ENCODE peak calls at places on chromosomes 4 and X, in eight cellular contexts. U, Q, J, G, L, Y, V and O are unnamed samples.

GRCh38 chr4:147289181-147289580 is 191.7 kb upstream of the EDNRA start:
- DNase-seq in U (no peak), Q (no peak), J (no peak), G (no peak), L (no peak), Y (no peak), V (no peak), O (no peak)

GRCh38 chrX:43677993-43678392 is 21.9 kb downstream of the MAOA start:
- DNase-seq in U (no peak), Q (no peak), J (no peak), G (no peak), L (no peak), Y (no peak), V (no peak), O (no peak)

GRCh38 chrX:9622128-9622527 is 143.5 kb downstream of the GPR143 start:
- DNase-seq in U (no peak), Q (no peak), J (no peak), G (no peak), L (no peak), Y (no peak), V (no peak), O (no peak)

GRCh38 chrX:42732506-42732905 is 45.5 kb downstream of the PPP1R2C start:
- DNase-seq in U (no peak), Q (no peak), J (no peak), G (no peak), L (no peak), Y (no peak), V (no peak), O (no peak)

GRCh38 chrX:40420899-40421729 is 159.7 kb upstream of the ATP6AP2 start:
- DNase-seq in U (no peak), Q (no peak), J (no peak), G (peak; percentile 63), L (no peak), Y (peak; percentile 13), V (no peak), O (no peak)

GRCh38 chrX:39247536-39247935 is 446.3 kb downstream of the MID1IP1 start:
- DNase-seq in U (no peak), Q (no peak), J (no peak), G (no peak), L (no peak), Y (no peak), V (no peak), O (no peak)

GRCh38 chr4:159366966-159367365 is 264.1 kb downstream of the RAPGEF2 start:
- DNase-seq in U (no peak), Q (no peak), J (no peak), G (no peak), L (no peak), Y (peak; percentile 67), V (peak; percentile 23), O (no peak)

GRCh38 chr4:120693817-120694216 is 228.7 kb downstream of the PRDM5 start:
- DNase-seq in U (no peak), Q (no peak), J (no peak), G (no peak), L (no peak), Y (no peak), V (no peak), O (no peak)

GRCh38 chr4:16122784-16123183 is 39.0 kb upstream of the PROM1 start:
- DNase-seq in U (no peak), Q (no peak), J (no peak), G (no peak), L (no peak), Y (no peak), V (no peak), O (no peak)

GRCh38 chrX:71475906-71476305 is 57.0 kb upstream of the OGT start:
- DNase-seq in U (no peak), Q (no peak), J (no peak), G (no peak), L (no peak), Y (no peak), V (no peak), O (no peak)

GRCh38 chr4:139027771-139028170 is 12.2 kb downstream of the NOCT start:
- DNase-seq in U (no peak), Q (no peak), J (no peak), G (no peak), L (no peak), Y (no peak), V (peak; percentile 34), O (no peak)

GRCh38 chr4:29653221-29653620 is 1066.9 kb upstream of the PCDH7 start:
- DNase-seq in U (no peak), Q (no peak), J (no peak), G (no peak), L (no peak), Y (no peak), V (no peak), O (no peak)

GRCh38 chr4:74618659-74619058 is 173.7 kb downstream of the AREG start:
- DNase-seq in U (no peak), Q (no peak), J (no peak), G (no peak), L (no peak), Y (no peak), V (peak; percentile 80), O (no peak)

GRCh38 chrX:47608130-47608810 is 11.4 kb downstream of the SYN1 start:
- DNase-seq in U (peak; percentile 48), Q (no peak), J (no peak), G (no peak), L (no peak), Y (no peak), V (no peak), O (peak; percentile 73)

GRCh38 chrX:22652596-22652995 is 347.2 kb upstream of the DDX53 start:
- DNase-seq in U (no peak), Q (no peak), J (no peak), G (no peak), L (peak; percentile 23), Y (peak; percentile 8), V (no peak), O (no peak)

GRCh38 chrX:17584248-17584681 is 153.0 kb upstream of the SCML1 start:
- DNase-seq in U (no peak), Q (no peak), J (no peak), G (no peak), L (no peak), Y (no peak), V (no peak), O (no peak)

GRCh38 chrX:18702362-18703195 is 4.9 kb upstream of the PPEF1 start:
- DNase-seq in U (no peak), Q (no peak), J (no peak), G (no peak), L (no peak), Y (no peak), V (peak; percentile 67), O (no peak)

GRCh38 chr4:157984285-157984911 is 188.4 kb downstream of the GASK1B start:
- DNase-seq in U (no peak), Q (no peak), J (no peak), G (no peak), L (no peak), Y (no peak), V (no peak), O (no peak)

GRCh38 chrX:21674430-21675186 is 16.5 kb upstream of the KLHL34 start:
- DNase-seq in U (no peak), Q (no peak), J (no peak), G (no peak), L (no peak), Y (no peak), V (no peak), O (no peak)

GRCh38 chr4:521636-522330 is 22.8 kb downstream of the PIGG start:
- DNase-seq in U (no peak), Q (no peak), J (no peak), G (no peak), L (no peak), Y (no peak), V (no peak), O (no peak)
- H3K36me3 ChIP-seq in U (peaks cover 57% of the 10 kb centered on the region), Q (peaks cover 42% of the 10 kb centered on the region), J (peaks cover 3% of the 10 kb centered on the region), G (peaks cover 23% of the 10 kb centered on the region), L (peaks cover 14% of the 10 kb centered on the region), Y (peaks cover 59% of the 10 kb centered on the region), V (peaks cover 4% of the 10 kb centered on the region), O (peaks cover 32% of the 10 kb centered on the region)

DNA sequence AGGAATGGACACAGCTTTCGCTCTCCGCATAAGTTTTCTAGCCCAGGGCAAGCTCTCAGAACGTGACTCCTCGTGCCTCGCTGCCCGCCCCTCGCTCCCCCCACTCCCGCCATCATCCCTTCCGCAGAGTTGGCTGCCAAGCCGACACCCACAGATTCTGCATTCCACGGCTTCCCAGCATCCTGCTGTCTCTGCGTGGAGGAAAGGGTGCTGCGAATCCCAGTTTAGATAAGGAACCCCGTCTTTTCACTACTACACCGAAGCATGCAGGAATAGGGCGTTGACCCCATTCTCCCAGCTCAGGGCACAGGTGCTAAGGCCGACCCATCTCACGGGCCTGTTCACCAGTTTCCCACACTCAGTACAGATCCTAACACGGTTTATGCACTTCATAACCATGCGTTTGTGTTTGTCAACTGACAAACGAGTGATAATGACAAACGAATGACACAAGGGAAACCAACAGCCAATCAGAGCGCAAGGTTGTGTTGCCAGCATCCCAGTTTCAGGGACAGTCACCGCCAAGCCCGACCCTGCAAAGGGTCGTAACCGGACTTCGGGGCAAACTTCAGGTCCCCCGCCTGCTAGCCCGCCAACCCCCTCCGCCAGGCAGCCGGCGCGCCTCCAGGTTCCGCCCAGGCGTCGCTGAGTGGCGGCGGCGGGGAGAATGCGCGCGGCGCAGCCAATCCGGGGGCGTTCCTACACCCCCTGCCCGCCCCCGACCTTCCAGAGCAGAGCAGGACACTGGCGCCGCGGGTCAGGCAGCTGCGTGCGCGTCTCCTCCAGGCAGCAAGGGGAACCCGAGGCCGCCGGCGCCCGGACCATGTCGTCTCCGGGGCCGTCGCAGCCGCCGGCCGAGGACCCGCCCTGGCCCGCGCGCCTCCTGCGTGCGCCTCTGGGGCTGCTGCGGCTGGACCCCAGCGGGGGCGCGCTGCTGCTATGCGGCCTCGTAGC is at the start of gene CYP2U1:
- DNase-seq in U (peak; percentile 59), Q (peak; percentile 67), J (peak; percentile 36), G (no peak), L (peak; percentile 95), Y (peak; percentile 68), V (peak; percentile 87), O (no peak)
- TF ChIP-seq POLR2AphosphoS5 in U (no peak), Q (peak; percentile 45), J (peak; percentile 75), G (no peak), L (no peak), Y (peak; percentile 40), V (peak; percentile 33), O (peak; percentile 58)

GRCh38 chr4:7066493-7066892 is 1.4 kb downstream of the GRPEL1 start:
- DNase-seq in U (no peak), Q (no peak), J (no peak), G (no peak), L (no peak), Y (no peak), V (no peak), O (no peak)
- H3K9ac ChIP-seq in U (peak overlapping the region; percentile 85), Q (no peak overlapping the region), J (peak overlapping the region; percentile 94), G (peak overlapping the region; percentile 92), L (peak overlapping the region; percentile 91), Y (peak overlapping the region; percentile 94), V (peak overlapping the region; percentile 69), O (peak overlapping the region; percentile 79)

DNA sequence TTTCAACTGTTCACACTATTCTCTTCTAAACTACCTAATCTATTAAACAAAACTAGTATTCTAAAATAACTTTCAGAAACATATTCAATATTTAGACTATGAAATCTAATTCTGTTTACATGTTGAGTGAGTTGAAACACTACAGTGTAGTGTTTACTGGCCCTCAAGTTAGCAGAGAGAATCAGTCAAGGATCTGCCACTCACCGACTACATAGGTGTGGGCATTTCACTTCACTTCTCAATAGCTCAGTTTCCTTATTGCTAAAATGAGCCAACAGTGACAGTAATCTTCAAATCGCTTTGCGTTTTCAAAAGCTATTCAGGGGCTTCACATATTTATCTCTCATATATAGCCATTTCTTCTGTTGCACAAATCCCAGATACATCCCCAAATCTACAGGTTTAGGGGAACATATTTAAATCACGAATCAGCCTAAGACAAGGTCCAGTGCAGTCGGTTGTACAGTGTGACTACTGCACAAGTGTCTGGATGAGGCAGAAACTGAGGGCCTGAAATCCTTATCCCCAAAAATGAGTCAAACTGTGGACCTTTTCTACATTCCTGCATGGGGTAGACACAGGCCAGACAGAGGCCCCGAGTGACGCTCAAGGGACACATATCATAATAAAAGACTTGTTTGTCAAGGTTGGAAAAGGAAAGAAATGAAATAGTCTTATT is 129.8 kb downstream of the PPP3CA start:
- DNase-seq in U (no peak), Q (no peak), J (no peak), G (no peak), L (no peak), Y (no peak), V (peak; percentile 45), O (no peak)
- H3K36me3 ChIP-seq in U (no peaks in the 10 kb centered on the region), Q (no peaks in the 10 kb centered on the region), J (no peaks in the 10 kb centered on the region), G (no peaks in the 10 kb centered on the region), L (no peaks in the 10 kb centered on the region), Y (no peaks in the 10 kb centered on the region), V (no peaks in the 10 kb centered on the region), O (no peaks in the 10 kb centered on the region)